ENCODE peak calls at places on chromosomes 11 and 22, in eight cellular contexts. Z is iPS-NIHi11; V is activated CD8-positive, alpha-beta memory T cell treated with anti-CD3 and anti-CD28 coated beads for 48 hours; M is foreskin melanocyte; T is NCI-H187; K is KBM-7; D is stimulated activated CD8-positive, alpha-beta memory T cell treated with anti-CD3 and anti-CD28 coated beads, Interleukin-4, amount 100 ng/mL, for 4 hours; I is activated effector memory CD4-positive, alpha-beta T cell treated with Interleukin-2 at 50 U/mL for 16 hours. P is an unnamed sample.
A peak's percentile ranks its signal among the peaks of the same experiment; 100 is the strongest.

GRCh38 chr11:15238856-15239255 is 124.1 kb downstream of the INSC start:
- DNase-seq in K (no peak), M (no peak), T (no peak), I (no peak), D (no peak), V (no peak), Z (no peak), P (no peak)

GRCh38 chr11:64564419-64564818 is 26.6 kb upstream of the SLC22A12 start:
- DNase-seq in V (no peak), K (no peak), Z (no peak), D (no peak), I (no peak), T (no peak), M (no peak), P (no peak)

GRCh38 chr11:34235189-34235588 is 122.6 kb downstream of the ABTB2 start:
- DNase-seq in K (no peak), D (no peak), Z (no peak), I (no peak), V (no peak), T (no peak), M (no peak), P (no peak)

GRCh38 chr22:24803064-24803542 is 2.9 kb upstream of the SGSM1 start:
- DNase-seq in V (no peak), M (no peak), I (peak; percentile 38), Z (peak; percentile 86), D (peak; percentile 28), T (no peak), K (peak; percentile 49), P (no peak)

GRCh38 chr11:57940044-57940781 is 83.5 kb upstream of the OR9Q1 start:
- DNase-seq in M (no peak), D (no peak), Z (no peak), V (no peak), T (no peak), I (no peak), K (no peak), P (no peak)

GRCh38 chr22:29044657-29045176 is 16.9 kb downstream of the C22orf31 start:
- DNase-seq in D (no peak), M (no peak), T (no peak), V (no peak), Z (no peak), I (no peak), K (no peak), P (peak; percentile 26)

GRCh38 chr11:114083256-114084252 is 24.0 kb downstream of the ZBTB16 start:
- DNase-seq in D (no peak), I (no peak), Z (no peak), K (peak; percentile 54), M (no peak), V (no peak), T (no peak), P (no peak)

GRCh38 chr11:69558519-69558941 is 77.1 kb downstream of the LINC01488 start:
- DNase-seq in Z (no peak), D (no peak), V (no peak), K (peak; percentile 9), I (peak; percentile 5), T (no peak), M (no peak), P (no peak)

GRCh38 chr11:11728371-11728770 is 106.6 kb upstream of the GALNT18 start:
- DNase-seq in V (no peak), K (no peak), I (no peak), T (no peak), M (no peak), Z (no peak), D (no peak), P (no peak)

GRCh38 chr11:45846174-45846675 is 1.1 kb upstream of the CRY2 start:
- DNase-seq in Z (no peak), V (no peak), I (no peak), K (no peak), M (no peak), T (no peak), D (no peak), P (no peak)

GRCh38 chr22:50473855-50474671 is 772 bp downstream of the SBF1 start:
- DNase-seq in T (no peak), I (no peak), D (no peak), Z (peak; percentile 76), K (peak; percentile 30), V (no peak), M (no peak), P (no peak)

GRCh38 chr11:28924007-28924406 is 815.8 kb downstream of the METTL15 start:
- DNase-seq in T (no peak), M (no peak), K (no peak), Z (no peak), D (no peak), V (no peak), I (no peak), P (no peak)

GRCh38 chr11:84465040-84465439 is 1162.1 kb downstream of the DLG2 start:
- DNase-seq in T (no peak), Z (no peak), D (no peak), I (no peak), K (no peak), M (no peak), V (no peak), P (no peak)

GRCh38 chr22:17965538-17966402 is 58.6 kb downstream of the MICAL3 start:
- DNase-seq in T (no peak), D (no peak), I (no peak), V (no peak), M (no peak), K (no peak), Z (no peak), P (no peak)

GRCh38 chr11:118142809-118143208 is 9.8 kb downstream of the SCN4B start:
- DNase-seq in T (peak; percentile 34), M (no peak), K (peak; percentile 76), Z (no peak), I (no peak), D (no peak), V (no peak), P (no peak)

GRCh38 chr22:30650508-30651116 is 15.0 kb downstream of the SLC35E4 start:
- DNase-seq in T (no peak), D (no peak), K (no peak), V (no peak), Z (no peak), M (no peak), I (no peak), P (no peak)

GRCh38 chr22:46002757-46003270 is 25.9 kb upstream of the WNT7B start:
- DNase-seq in M (no peak), T (no peak), Z (no peak), K (no peak), D (no peak), I (no peak), V (no peak), P (no peak)

GRCh38 chr11:77039491-77040400 is 5.5 kb downstream of the B3GNT6 start:
- DNase-seq in I (no peak), M (no peak), V (no peak), D (no peak), T (no peak), K (no peak), Z (peak; percentile 73), P (no peak)

GRCh38 chr22:42154731-42155543 is 24.3 kb upstream of the CYP2D6 start:
- DNase-seq in T (no peak), D (no peak), M (no peak), Z (no peak), V (no peak), I (no peak), K (no peak), P (no peak)

P was measured in HS-27A.